ENCODE peak calls at places on chromosomes 12 and 14, in nine cellular contexts. R, Q, I, G, D, H, O, N and L are unnamed samples.

GRCh38 chr12:42174978-42175377 is 30.3 kb upstream of the GXYLT1 start:
- DNase-seq in R (no peak), Q (no peak), I (no peak), G (no peak), D (no peak), H (no peak), O (no peak), N (no peak), L (no peak)

GRCh38 chr12:3604281-3604680 is 113.3 kb downstream of the PRMT8 start:
- DNase-seq in R (no peak), Q (no peak), I (no peak), G (no peak), D (no peak), H (no peak), O (no peak), N (no peak), L (no peak)

GRCh38 chr14:21160061-21160610 is 4.3 kb upstream of the OR5AU1 start:
- DNase-seq in R (no peak), Q (no peak), I (no peak), G (no peak), D (no peak), H (no peak), O (no peak), N (no peak), L (no peak)

GRCh38 chr12:69433653-69434052 is 36.5 kb upstream of the FRS2 start:
- DNase-seq in R (no peak), Q (no peak), I (no peak), G (no peak), D (no peak), H (no peak), O (no peak), N (no peak), L (no peak)

GRCh38 chr14:32762886-32763285 is 175.8 kb upstream of the NPAS3 start:
- DNase-seq in R (no peak), Q (no peak), I (no peak), G (no peak), D (peak), H (no peak), O (no peak), N (no peak), L (no peak)

GRCh38 chr12:104775731-104776231 is 182.3 kb downstream of the SLC41A2 start:
- DNase-seq in R (no peak), Q (no peak), I (no peak), G (no peak), D (no peak), H (no peak), O (no peak), N (no peak), L (no peak)

GRCh38 chr12:112167728-112168525 is 42.6 kb downstream of the TRAFD1 start:
- DNase-seq in R (no peak), Q (no peak), I (no peak), G (no peak), D (no peak), H (no peak), O (no peak), N (no peak), L (no peak)

GRCh38 chr12:21642707-21643389 is 14.8 kb downstream of the LDHB start:
- DNase-seq in R (no peak), Q (no peak), I (no peak), G (no peak), D (no peak), H (no peak), O (no peak), N (no peak), L (no peak)

GRCh38 chr12:118082161-118082560 is 21.2 kb upstream of the WSB2 start:
- DNase-seq in R (no peak), Q (no peak), I (no peak), G (no peak), D (no peak), H (no peak), O (no peak), N (no peak), L (no peak)

GRCh38 chr12:6667559-6668210 is 4.8 kb upstream of the ING4 start:
- DNase-seq in R (no peak), Q (peak), I (peak), G (no peak), D (no peak), H (no peak), O (no peak), N (no peak), L (no peak)

GRCh38 chr12:131001493-131001892 is 47.8 kb downstream of the ADGRD1 start:
- DNase-seq in R (no peak), Q (no peak), I (no peak), G (no peak), D (no peak), H (no peak), O (no peak), N (no peak), L (no peak)

GRCh38 chr12:27733052-27733656 is 22.5 kb downstream of the MRPS35 start:
- DNase-seq in R (peak), Q (no peak), I (no peak), G (peak), D (peak), H (peak), O (no peak), N (no peak), L (no peak)

GRCh38 chr14:54529811-54530210 is 20.1 kb downstream of the CGRRF1 start:
- DNase-seq in R (no peak), Q (no peak), I (no peak), G (no peak), D (peak), H (no peak), O (no peak), N (peak), L (no peak)

GRCh38 chr12:98416845-98417244 is 98.5 kb upstream of the TMPO start:
- DNase-seq in R (no peak), Q (no peak), I (no peak), G (no peak), D (no peak), H (no peak), O (no peak), N (no peak), L (no peak)
- TF ChIP-seq CTCF in R (no peak), Q (peak), I (no peak), G (no peak), D (peak), H (no peak), O (peak), N (no peak), L (no peak)

DNA sequence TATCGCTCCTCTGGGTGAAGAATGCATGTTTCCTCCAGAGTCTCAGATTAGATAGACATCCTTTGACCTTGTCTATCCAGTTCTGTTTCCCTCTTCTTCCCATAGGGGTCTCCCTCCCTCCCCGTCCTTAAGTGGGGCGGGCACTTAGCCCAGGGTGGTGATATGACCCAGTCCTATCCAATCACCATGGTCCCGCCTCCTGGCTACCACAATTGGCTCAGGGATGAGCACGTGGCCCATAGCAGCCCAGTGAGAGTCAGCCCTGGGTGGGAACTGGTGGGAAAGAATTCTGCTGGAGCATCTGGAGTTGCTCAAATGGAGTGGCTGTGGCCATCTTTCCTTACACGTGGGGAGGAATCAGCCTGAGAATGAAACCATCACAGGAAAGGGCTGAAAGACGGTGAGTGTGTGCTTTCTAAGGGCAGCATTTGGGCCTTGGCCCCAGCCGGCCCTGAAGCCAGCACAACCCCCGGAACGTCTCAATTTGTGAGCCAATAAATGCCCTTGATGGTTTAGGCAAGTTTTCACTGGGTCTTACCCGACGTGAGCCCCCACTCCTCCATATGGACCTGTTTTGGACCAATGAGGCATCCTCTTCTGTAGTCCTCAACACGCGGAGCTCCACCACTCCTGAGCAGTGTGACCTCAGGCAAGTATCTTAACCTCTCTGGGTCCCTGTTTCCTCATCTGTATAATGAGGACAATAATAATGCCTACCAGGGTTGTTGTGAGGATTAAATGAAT is 14.3 kb upstream of the MLXIP start:
- DNase-seq in R (peak), Q (peak), I (peak), G (no peak), D (peak), H (peak), O (peak), N (peak), L (peak)
- TF ChIP-seq CTCF in R (peak), Q (peak), I (no peak), G (no peak), D (peak), H (no peak), O (no peak), N (peak), L (peak)

GRCh38 chr14:59425322-59425945 is 39.7 kb downstream of the GPR135 start:
- DNase-seq in R (no peak), Q (peak), I (no peak), G (no peak), D (peak), H (no peak), O (no peak), N (no peak), L (no peak)

GRCh38 chr14:59417301-59417700 is 47.9 kb downstream of the GPR135 start:
- DNase-seq in R (no peak), Q (no peak), I (no peak), G (no peak), D (no peak), H (no peak), O (no peak), N (no peak), L (no peak)

GRCh38 chr14:59419383-59419782 is 45.8 kb downstream of the GPR135 start:
- DNase-seq in R (no peak), Q (no peak), I (no peak), G (no peak), D (no peak), H (no peak), O (no peak), N (no peak), L (no peak)

GRCh38 chr14:59424707-59425106 is 40.5 kb downstream of the GPR135 start:
- DNase-seq in R (no peak), Q (no peak), I (no peak), G (no peak), D (no peak), H (no peak), O (no peak), N (no peak), L (peak)

GRCh38 chr14:59422069-59422881 is 42.9 kb downstream of the GPR135 start:
- DNase-seq in R (no peak), Q (no peak), I (no peak), G (no peak), D (no peak), H (no peak), O (no peak), N (no peak), L (no peak)
- TF ChIP-seq CTCF in R (peak), Q (peak), I (no peak), G (no peak), D (no peak), H (no peak), O (no peak), N (no peak), L (no peak)

DNA sequence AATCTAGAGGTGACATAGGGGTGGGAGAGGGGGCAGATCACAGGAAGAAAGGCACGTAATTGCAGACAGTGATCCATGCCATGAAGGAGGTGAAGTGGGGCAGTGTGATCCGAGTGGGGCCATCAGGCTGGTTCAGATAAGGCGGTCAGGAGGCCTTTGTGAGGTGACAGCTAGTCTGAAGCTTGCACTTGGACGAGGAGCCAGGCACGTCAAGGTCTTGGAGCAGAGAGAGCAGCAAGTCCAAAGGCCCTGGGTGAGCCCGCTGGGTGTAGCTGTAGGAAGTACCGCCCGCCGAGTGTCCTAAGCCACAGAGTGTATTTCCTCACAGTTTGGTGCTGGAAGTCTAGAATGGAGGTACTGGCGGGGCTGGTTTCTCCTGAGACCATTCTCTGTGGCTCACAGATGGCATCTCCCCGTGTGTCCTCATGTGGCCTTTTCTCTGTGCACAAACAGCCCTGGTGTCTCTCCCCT is 23.6 kb downstream of the RHOF start:
- DNase-seq in R (no peak), Q (no peak), I (no peak), G (no peak), D (no peak), H (no peak), O (no peak), N (no peak), L (no peak)
- TF ChIP-seq CTCF in R (no peak), Q (no peak), I (no peak), G (no peak), D (no peak), H (no peak), O (no peak), N (no peak), L (no peak)

GRCh38 chr14:100652739-100653138 is 65.5 kb upstream of the BEGAIN start:
- DNase-seq in R (no peak), Q (no peak), I (no peak), G (no peak), D (peak), H (no peak), O (no peak), N (no peak), L (no peak)

GRCh38 chr14:100654025-100654813 is 67.0 kb upstream of the BEGAIN start:
- DNase-seq in R (peak), Q (no peak), I (no peak), G (no peak), D (no peak), H (no peak), O (no peak), N (no peak), L (no peak)

GRCh38 chr14:100656996-100657395 is 69.7 kb upstream of the DLK1 start:
- DNase-seq in R (no peak), Q (no peak), I (no peak), G (no peak), D (no peak), H (no peak), O (no peak), N (no peak), L (no peak)

GRCh38 chr14:100653409-100653808 is 66.2 kb upstream of the BEGAIN start:
- DNase-seq in R (peak), Q (peak), I (peak), G (no peak), D (no peak), H (peak), O (peak), N (no peak), L (no peak)

GRCh38 chr14:100654814-100655795 is 67.9 kb upstream of the BEGAIN start:
- DNase-seq in R (peak), Q (peak), I (peak), G (peak), D (no peak), H (no peak), O (peak), N (peak), L (no peak)
- TF ChIP-seq CTCF in R (peak), Q (peak), I (peak), G (peak), D (peak), H (peak), O (peak), N (peak), L (peak)

DNA sequence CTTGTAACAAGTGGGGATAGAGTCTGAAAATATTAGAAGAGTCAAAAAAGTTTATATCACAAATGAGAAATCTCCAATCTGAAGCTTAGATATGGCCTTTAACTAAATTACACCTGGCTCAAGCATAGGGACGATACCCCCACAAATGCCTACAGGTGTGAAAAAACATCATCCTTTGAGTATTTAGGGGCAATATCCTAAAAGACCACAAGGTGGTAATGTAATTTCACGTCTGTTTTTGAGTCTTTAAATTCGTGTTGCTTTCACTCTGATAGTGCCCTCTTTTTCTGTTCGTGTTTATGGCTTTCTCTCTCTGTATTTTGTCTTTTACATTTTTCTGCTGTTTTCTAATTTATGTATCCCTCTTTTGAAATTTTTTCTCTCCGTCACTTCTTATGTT is 84.3 kb downstream of the ETNK1 start:
- DNase-seq in R (peak), Q (no peak), I (no peak), G (no peak), D (no peak), H (no peak), O (no peak), N (no peak), L (no peak)
- TF ChIP-seq CTCF in R (no peak), Q (peak), I (peak), G (peak), D (no peak), H (no peak), O (peak), N (no peak), L (peak)

GRCh38 chr12:113233967-113234366 is 12.7 kb downstream of the TPCN1 start:
- DNase-seq in R (no peak), Q (no peak), I (no peak), G (no peak), D (no peak), H (no peak), O (no peak), N (no peak), L (no peak)

GRCh38 chr12:113232232-113232615 is 11.0 kb downstream of the TPCN1 start:
- DNase-seq in R (no peak), Q (no peak), I (no peak), G (no peak), D (no peak), H (no peak), O (no peak), N (no peak), L (no peak)

GRCh38 chr12:113231275-113232231 is 10.3 kb downstream of the TPCN1 start:
- DNase-seq in R (no peak), Q (peak), I (no peak), G (no peak), D (no peak), H (no peak), O (no peak), N (no peak), L (no peak)

GRCh38 chr12:113234483-113234882 is 13.2 kb downstream of the TPCN1 start:
- DNase-seq in R (no peak), Q (no peak), I (no peak), G (no peak), D (no peak), H (no peak), O (no peak), N (no peak), L (no peak)

DNA sequence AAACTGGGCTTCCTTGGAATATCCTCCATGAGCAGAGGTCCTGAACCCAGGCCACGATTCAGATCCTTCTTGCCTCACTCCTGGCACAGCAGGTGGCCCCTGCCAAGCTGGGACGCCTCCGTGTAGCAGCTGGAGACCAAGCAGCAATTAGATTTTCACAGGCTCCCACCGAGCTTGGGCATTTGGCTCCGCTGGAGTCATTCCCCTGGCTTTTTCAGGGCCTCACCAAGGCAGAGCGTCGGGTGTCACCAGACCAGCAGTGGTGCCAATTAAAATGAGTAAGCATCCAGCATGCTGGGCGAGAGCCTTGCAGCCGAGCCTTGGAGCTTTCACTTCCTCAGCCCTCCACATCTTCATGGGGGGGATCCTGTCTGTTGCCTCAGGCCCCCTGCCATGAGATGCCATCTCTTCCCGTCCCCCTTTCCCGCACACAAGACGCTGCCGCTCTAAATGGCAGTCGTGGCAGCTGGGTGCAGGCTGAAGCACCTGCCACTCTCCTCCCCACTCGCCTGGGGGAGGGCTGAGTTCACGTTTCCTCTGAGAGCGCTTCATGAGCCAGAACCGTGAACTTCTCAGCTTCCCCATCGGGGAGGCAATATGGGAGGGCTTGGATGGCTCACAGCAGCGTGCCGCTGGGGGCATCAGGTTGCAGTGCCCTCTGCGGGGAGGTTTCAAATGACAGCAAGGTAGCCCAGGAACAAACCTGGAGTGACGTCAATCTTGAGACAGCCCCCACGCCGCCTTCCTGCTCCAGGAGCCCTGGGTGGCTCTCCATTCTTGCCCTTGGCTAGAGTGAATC is 11.7 kb downstream of the TPCN1 start:
- DNase-seq in R (peak), Q (peak), I (peak), G (peak), D (no peak), H (peak), O (no peak), N (no peak), L (peak)
- TF ChIP-seq CTCF in R (no peak), Q (peak), I (no peak), G (peak), D (no peak), H (peak), O (no peak), N (no peak), L (no peak)

GRCh38 chr12:24853588-24853987 is 95.3 kb downstream of the BCAT1 start:
- DNase-seq in R (no peak), Q (no peak), I (no peak), G (no peak), D (no peak), H (no peak), O (no peak), N (no peak), L (no peak)

GRCh38 chr12:24851341-24851740 is 97.6 kb downstream of the BCAT1 start:
- DNase-seq in R (no peak), Q (no peak), I (no peak), G (no peak), D (no peak), H (no peak), O (no peak), N (no peak), L (no peak)

GRCh38 chr12:24851816-24852337 is 97.0 kb downstream of the BCAT1 start:
- DNase-seq in R (no peak), Q (no peak), I (no peak), G (no peak), D (no peak), H (no peak), O (no peak), N (no peak), L (no peak)

GRCh38 chr12:24853094-24853493 is 95.8 kb downstream of the BCAT1 start:
- DNase-seq in R (no peak), Q (no peak), I (no peak), G (no peak), D (no peak), H (no peak), O (no peak), N (no peak), L (no peak)

DNA sequence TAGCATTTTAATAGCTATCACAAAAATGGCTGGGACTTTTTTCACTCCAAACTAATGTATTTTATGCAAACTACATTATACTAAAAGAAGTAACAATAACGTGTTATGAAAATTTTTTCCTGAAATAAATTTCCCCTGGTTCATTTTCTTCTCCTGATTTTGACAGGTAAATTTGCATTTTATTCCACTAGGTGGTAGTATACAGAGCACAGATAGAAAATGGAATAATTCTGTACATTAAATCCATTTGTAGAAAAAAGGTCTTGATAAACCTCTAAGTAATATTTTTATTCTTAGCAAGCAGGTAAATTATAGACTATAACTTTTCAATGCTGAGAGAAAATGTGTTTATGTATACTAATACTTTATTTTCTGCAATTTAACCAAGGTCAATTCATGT is 96.5 kb downstream of the BCAT1 start:
- DNase-seq in R (no peak), Q (no peak), I (no peak), G (no peak), D (no peak), H (no peak), O (no peak), N (no peak), L (no peak)
- TF ChIP-seq CTCF in R (peak), Q (peak), I (no peak), G (peak), D (peak), H (no peak), O (peak), N (no peak), L (no peak)